ENCODE peak calls at places on chromosomes 7 and 10, in seven cellular contexts. T is chondrocyte, O is IMR-90, K is kidney epithelial cell, N is mucosa of descending colon, C is ovary, L is thoracic aorta. Y is an unnamed sample.

GRCh38 chr10:131899695-131900349 is 986 bp upstream of the PPP2R2D start:
- DNase-seq in T (peak; percentile 62), O (no peak), K (no peak), N (no peak), C (no peak), L (no peak), Y (no peak)

GRCh38 chr10:112722758-112723157 is 227.3 kb upstream of the TCF7L2 start:
- DNase-seq in T (no peak), O (no peak), K (no peak), N (no peak), C (no peak), L (no peak), Y (no peak)

GRCh38 chr7:158582089-158582456 is 5.5 kb downstream of the PTPRN2 start:
- DNase-seq in T (no peak), O (no peak), K (no peak), N (no peak), C (no peak), L (no peak), Y (no peak)

GRCh38 chr10:82402901-82403300 is 527.9 kb downstream of the NRG3 start:
- DNase-seq in T (no peak), O (no peak), K (peak; percentile 12), N (no peak), C (no peak), L (no peak), Y (no peak)

GRCh38 chr10:131685576-131685975 is 215.2 kb upstream of the PPP2R2D start:
- DNase-seq in T (peak; percentile 81), O (no peak), K (no peak), N (no peak), C (no peak), L (no peak), Y (no peak)

GRCh38 chr10:8137726-8138125 is 83.2 kb downstream of the GATA3 start:
- DNase-seq in T (no peak), O (no peak), K (no peak), N (no peak), C (no peak), L (no peak), Y (no peak)

GRCh38 chr10:71378341-71379117 is 18.2 kb upstream of the CDH23 start:
- DNase-seq in T (no peak), O (no peak), K (no peak), N (no peak), C (no peak), L (no peak), Y (no peak)

GRCh38 chr7:138834583-138834982 is 36.6 kb upstream of the ATP6V0A4 start:
- DNase-seq in T (no peak), O (no peak), K (no peak), N (no peak), C (no peak), L (no peak), Y (no peak)

GRCh38 chr7:116395125-116395791 is 104.3 kb upstream of the CAV2 start:
- DNase-seq in T (no peak), O (peak; percentile 94), K (peak; percentile 83), N (no peak), C (peak; percentile 21), L (no peak), Y (no peak)

GRCh38 chr7:151051108-151051507 is 2.8 kb downstream of the ASIC3 start:
- DNase-seq in T (no peak), O (peak; percentile 77), K (no peak), N (peak; percentile 64), C (peak; percentile 60), L (no peak), Y (no peak)

GRCh38 chr10:28489201-28489600 is 43.7 kb upstream of the WAC start:
- DNase-seq in T (no peak), O (no peak), K (no peak), N (no peak), C (no peak), L (no peak), Y (no peak)

GRCh38 chr7:54981913-54982312 is 36.9 kb upstream of the EGFR start:
- DNase-seq in T (no peak), O (no peak), K (no peak), N (no peak), C (no peak), L (no peak), Y (no peak)

GRCh38 chr7:91636129-91636724 is 244.3 kb downstream of the MTERF1 start:
- DNase-seq in T (no peak), O (no peak), K (no peak), N (no peak), C (no peak), L (no peak), Y (no peak)

GRCh38 chr7:127776776-127777390 is 124.9 kb downstream of the SND1 start:
- DNase-seq in T (no peak), O (peak; percentile 79), K (peak; percentile 58), N (no peak), C (no peak), L (no peak), Y (no peak)

GRCh38 chr7:47557317-47557985 is 24.5 kb downstream of the TNS3 start:
- DNase-seq in T (no peak), O (peak; percentile 57), K (no peak), N (no peak), C (no peak), L (no peak), Y (no peak)

GRCh38 chr10:34168429-34168828 is 646.7 kb downstream of the PARD3 start:
- DNase-seq in T (no peak), O (no peak), K (no peak), N (peak; percentile 15), C (peak; percentile 26), L (no peak), Y (no peak)

GRCh38 chr10:132637477-132638129 is 100.0 kb downstream of the INPP5A start:
- DNase-seq in T (no peak), O (peak; percentile 73), K (no peak), N (peak; percentile 40), C (peak; percentile 30), L (no peak), Y (peak; percentile 83)

GRCh38 chr10:84076540-84077195 is 62.6 kb upstream of the GHITM start:
- DNase-seq in T (no peak), O (peak; percentile 18), K (no peak), N (no peak), C (no peak), L (no peak), Y (no peak)
- TF ChIP-seq CTCF in T (peak; percentile 72), O (peak; percentile 44), K (peak; percentile 50), N (no peak), C (no peak), L (no peak), Y (no peak)

GRCh38 chr10:86402283-86402931 is 35.8 kb upstream of the GRID1 start:
- DNase-seq in T (no peak), O (peak; percentile 15), K (no peak), N (no peak), C (no peak), L (no peak), Y (no peak)

GRCh38 chr10:86399879-86400704 is 33.5 kb upstream of the GRID1 start:
- DNase-seq in T (peak; percentile 98), O (peak; percentile 94), K (peak; percentile 72), N (peak; percentile 97), C (peak; percentile 86), L (peak; percentile 86), Y (peak; percentile 91)

GRCh38 chr10:86401588-86402282 is 35.1 kb upstream of the GRID1 start:
- DNase-seq in T (no peak), O (no peak), K (no peak), N (peak; percentile 26), C (no peak), L (no peak), Y (no peak)

GRCh38 chr10:86399514-86399878 is 32.9 kb upstream of the GRID1 start:
- DNase-seq in T (no peak), O (no peak), K (no peak), N (no peak), C (no peak), L (no peak), Y (no peak)

GRCh38 chr10:86400705-86401587 is 34.4 kb upstream of the GRID1 start:
- DNase-seq in T (peak; percentile 91), O (no peak), K (no peak), N (peak; percentile 49), C (peak; percentile 35), L (no peak), Y (peak; percentile 75)
- TF ChIP-seq CTCF in T (peak; percentile 66), O (peak; percentile 15), K (peak; percentile 26), N (no peak), C (no peak), L (peak; percentile 34), Y (no peak)

GRCh38 chr7:30166155-30166840 is 31.5 kb downstream of the MTURN start:
- DNase-seq in T (no peak), O (no peak), K (no peak), N (peak; percentile 68), C (no peak), L (no peak), Y (no peak)

GRCh38 chr7:30170460-30171197 is 35.8 kb downstream of the MTURN start:
- DNase-seq in T (no peak), O (no peak), K (no peak), N (no peak), C (no peak), L (no peak), Y (no peak)

GRCh38 chr7:30166841-30167235 is 32.1 kb downstream of the MTURN start:
- DNase-seq in T (no peak), O (no peak), K (no peak), N (no peak), C (no peak), L (no peak), Y (no peak)

GRCh38 chr7:30169585-30169978 is 34.8 kb downstream of the MTURN start:
- DNase-seq in T (no peak), O (no peak), K (no peak), N (no peak), C (no peak), L (no peak), Y (no peak)

DNA sequence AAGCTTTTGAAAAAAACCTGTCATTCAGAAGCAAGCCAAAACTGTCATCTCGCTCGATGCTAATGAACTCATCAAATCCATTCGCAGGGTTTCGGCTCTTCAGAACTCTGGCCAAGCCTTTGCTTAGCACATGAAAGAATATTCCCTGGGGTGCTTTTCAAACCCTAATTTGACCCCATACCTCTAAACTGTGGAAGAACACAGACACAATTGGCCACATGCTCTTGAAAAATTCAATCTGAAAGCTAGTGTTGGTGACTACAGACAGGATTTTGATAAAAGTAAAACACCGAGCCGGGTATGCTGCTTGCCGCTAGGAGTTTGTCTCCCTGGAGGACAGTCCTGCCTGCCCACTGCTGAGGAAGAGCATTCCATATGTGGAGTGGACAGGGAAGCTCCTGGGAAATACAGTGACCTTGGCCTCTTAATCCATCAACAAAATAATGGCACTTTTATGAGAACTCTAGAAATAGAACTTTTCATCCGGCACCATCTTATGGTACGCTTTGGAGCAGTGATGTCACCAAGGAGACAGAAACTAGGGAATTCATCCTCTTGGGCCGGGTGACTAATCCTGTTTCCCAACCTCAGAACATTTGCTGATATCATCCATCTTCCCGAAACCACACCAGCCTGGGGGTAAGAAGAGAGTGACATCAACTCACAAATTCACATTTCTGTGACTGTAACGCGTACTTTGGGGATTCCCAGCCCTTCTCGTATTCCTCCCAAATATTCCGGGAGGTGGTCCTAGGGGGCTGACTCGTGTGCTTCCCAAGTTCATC is 34.2 kb downstream of the MTURN start:
- DNase-seq in T (no peak), O (peak; percentile 89), K (no peak), N (no peak), C (peak; percentile 50), L (no peak), Y (no peak)
- TF ChIP-seq CTCF in T (peak; percentile 56), O (no peak), K (no peak), N (no peak), C (no peak), L (no peak), Y (no peak)

DNA sequence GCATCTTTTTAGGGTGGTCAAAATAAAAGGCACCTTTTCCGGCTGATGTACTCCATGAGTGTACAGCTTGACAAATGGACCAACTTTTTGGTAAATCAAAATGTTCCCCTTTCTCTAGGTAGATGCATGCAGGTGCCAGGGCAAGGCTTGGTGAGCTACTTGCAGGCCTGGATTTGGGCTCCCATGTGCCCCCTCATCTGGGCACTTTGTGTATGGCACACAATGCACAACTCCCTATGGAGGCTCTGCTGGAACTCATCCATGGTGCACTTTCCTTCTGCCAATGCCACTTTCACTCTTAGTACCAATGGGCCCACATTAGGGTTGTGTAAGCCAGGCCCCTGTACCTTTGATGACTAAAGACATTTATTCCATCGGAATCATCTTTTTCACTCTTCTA is 300.8 kb downstream of the SDHAF3 start:
- DNase-seq in T (no peak), O (no peak), K (no peak), N (peak; percentile 10), C (no peak), L (no peak), Y (no peak)
- TF ChIP-seq CTCF in T (no peak), O (no peak), K (no peak), N (no peak), C (no peak), L (no peak), Y (no peak)